ENCODE peak calls at places on chromosomes 7 and 10, in eight cellular contexts. Y, Q, P, F, M, E, J and W are unnamed samples.

GRCh38 chr7:79091661-79092060 is 361.8 kb downstream of the MAGI2 start:
- DNase-seq in Y (no peak), E (peak), M (no peak), J (no peak), F (no peak), Q (no peak), P (peak), W (peak)

GRCh38 chr7:3561908-3562307 is 260.9 kb downstream of the SDK1 start:
- DNase-seq in Y (peak), M (no peak), Q (no peak), F (no peak), E (no peak), J (no peak), P (no peak), W (no peak)

GRCh38 chr7:30247546-30248386 is 36.6 kb upstream of the ZNRF2 start:
- DNase-seq in E (peak), Y (no peak), J (no peak), P (no peak), M (no peak), F (no peak), Q (no peak), W (no peak)

GRCh38 chr7:3092468-3092867 is 48.8 kb upstream of the CARD11 start:
- DNase-seq in Y (no peak), P (no peak), Q (no peak), J (peak), M (peak), F (peak), E (peak), W (no peak)

GRCh38 chr10:33336606-33337334 is 2.3 kb upstream of the NRP1 start:
- DNase-seq in M (peak), Y (peak), Q (peak), E (no peak), F (peak), P (no peak), J (no peak), W (no peak)

GRCh38 chr7:114934758-114935157 is 12.9 kb downstream of the MDFIC start:
- DNase-seq in F (no peak), Y (no peak), E (peak), P (no peak), Q (no peak), J (no peak), M (no peak), W (no peak)

GRCh38 chr7:90681336-90682019 is 85.4 kb downstream of the CDK14 start:
- DNase-seq in F (no peak), Q (no peak), Y (no peak), M (no peak), P (peak), J (no peak), E (peak), W (no peak)

GRCh38 chr10:13587367-13587766 is 602 bp downstream of the PRPF18 start:
- DNase-seq in J (no peak), E (no peak), M (no peak), P (no peak), Y (peak), Q (no peak), F (no peak), W (no peak)

GRCh38 chr7:79786187-79786586 is 332.7 kb upstream of the MAGI2 start:
- DNase-seq in F (no peak), E (no peak), J (no peak), Y (peak), Q (no peak), P (no peak), M (no peak), W (peak)

DNA sequence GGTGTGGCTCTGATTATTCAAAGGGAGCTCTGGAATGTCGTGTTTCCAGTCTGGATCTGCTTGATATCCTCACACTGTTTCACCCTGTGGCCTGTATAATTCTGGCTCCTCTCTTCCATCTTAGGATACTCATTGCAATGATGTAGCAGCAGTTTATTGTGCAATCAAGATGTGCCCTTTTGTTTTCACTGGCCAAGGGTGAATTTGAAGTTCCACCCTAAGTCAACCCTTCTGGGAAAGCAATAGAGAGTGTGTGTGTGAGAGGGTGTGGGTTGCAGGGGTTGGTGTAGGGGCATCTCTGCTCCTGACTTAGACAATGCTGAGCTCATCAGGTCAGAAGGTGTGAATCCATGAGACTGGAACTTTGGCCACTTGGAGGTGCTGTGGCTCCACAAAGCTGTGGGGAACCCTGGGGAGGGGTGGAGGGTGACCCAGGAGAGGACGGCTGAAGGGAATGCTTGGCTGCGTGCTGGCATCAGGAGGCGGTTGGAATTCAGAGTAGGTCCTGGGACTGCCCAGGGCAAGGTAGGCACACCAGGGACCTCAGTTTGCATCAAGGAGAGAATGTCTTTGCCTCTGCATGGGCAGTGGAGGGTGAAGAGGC is 118.0 kb upstream of the PRSS58 start:
- DNase-seq in Y (peak), E (no peak), M (no peak), Q (no peak), F (no peak), J (no peak), P (no peak), W (no peak)
- TF ChIP-seq CTCF in Y (peak), E (no peak), M (peak), Q (no peak), F (no peak), J (no peak), P (peak), W (no peak)

GRCh38 chr10:122838880-122839279 is 6.8 kb downstream of the CUZD1 start:
- DNase-seq in P (no peak), F (no peak), Y (no peak), M (no peak), Q (no peak), E (no peak), J (no peak), W (no peak)
- H3K4me3 ChIP-seq in P (no peak), F (no peak), Y (no peak), M (no peak), Q (no peak), E (no peak), J (no peak), W (no peak)

GRCh38 chr10:114511875-114512274 is 107.6 kb upstream of the AFAP1L2 start:
- DNase-seq in J (no peak), M (no peak), E (no peak), P (no peak), Q (no peak), Y (no peak), F (no peak), W (no peak)

GRCh38 chr10:114517681-114518250 is 113.5 kb upstream of the AFAP1L2 start:
- DNase-seq in Q (no peak), P (no peak), M (no peak), J (no peak), E (no peak), Y (no peak), F (no peak), W (no peak)

GRCh38 chr10:114513397-114513796 is 109.1 kb upstream of the AFAP1L2 start:
- DNase-seq in P (no peak), E (no peak), Y (no peak), J (no peak), F (no peak), Q (no peak), M (no peak), W (no peak)

GRCh38 chr10:114518401-114519305 is 114.4 kb upstream of the AFAP1L2 start:
- DNase-seq in M (no peak), E (no peak), Y (no peak), Q (peak), J (no peak), F (no peak), P (no peak), W (no peak)

DNA sequence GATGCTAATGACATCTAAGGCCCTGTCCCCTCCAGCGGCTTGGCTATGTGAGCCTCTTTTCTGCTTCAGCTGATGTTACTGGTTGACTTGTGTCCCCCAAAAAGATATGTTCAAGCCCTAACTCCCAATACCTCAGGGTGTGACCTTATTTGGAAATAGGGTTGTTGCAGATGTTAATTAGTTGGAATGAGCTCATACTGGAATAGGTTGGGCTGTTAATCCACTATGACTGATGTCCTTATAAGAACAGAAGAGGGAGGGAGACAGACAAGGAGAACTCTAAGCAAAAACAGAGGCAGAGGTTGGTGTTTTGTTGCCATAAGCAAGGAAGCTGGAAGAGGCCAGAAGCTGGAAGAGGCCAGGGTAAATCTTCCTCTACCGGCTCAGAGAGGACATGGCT is 111.2 kb upstream of the AFAP1L2 start:
- DNase-seq in Y (no peak), E (no peak), M (no peak), Q (no peak), P (no peak), J (no peak), F (no peak), W (no peak)
- TF ChIP-seq CTCF in Y (no peak), E (no peak), M (no peak), Q (no peak), P (no peak), J (no peak), F (no peak), W (no peak)

DNA sequence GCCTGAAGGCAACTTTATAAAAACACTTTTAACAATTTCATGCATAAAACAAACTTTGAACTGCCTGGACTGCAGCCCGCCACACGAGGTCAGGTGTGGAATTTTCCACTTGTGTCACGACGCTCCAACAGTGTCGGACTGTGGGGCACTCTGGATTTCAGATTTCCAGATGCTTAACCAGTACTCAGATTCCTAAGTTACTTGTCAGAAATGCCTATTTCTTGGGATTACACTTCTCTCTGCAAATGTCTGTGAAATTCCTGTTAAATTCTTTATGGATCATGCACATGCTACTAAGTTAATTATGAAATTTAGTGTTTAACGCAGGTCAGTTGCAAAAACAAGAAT is 477 bp upstream of the GPER1 start:
- DNase-seq in P (peak), Y (no peak), J (no peak), F (no peak), E (peak), M (no peak), Q (no peak), W (peak)
- H3K4me3 ChIP-seq in P (peak), Y (peak), J (no peak), F (peak), E (peak), M (peak), Q (no peak), W (peak)

DNA sequence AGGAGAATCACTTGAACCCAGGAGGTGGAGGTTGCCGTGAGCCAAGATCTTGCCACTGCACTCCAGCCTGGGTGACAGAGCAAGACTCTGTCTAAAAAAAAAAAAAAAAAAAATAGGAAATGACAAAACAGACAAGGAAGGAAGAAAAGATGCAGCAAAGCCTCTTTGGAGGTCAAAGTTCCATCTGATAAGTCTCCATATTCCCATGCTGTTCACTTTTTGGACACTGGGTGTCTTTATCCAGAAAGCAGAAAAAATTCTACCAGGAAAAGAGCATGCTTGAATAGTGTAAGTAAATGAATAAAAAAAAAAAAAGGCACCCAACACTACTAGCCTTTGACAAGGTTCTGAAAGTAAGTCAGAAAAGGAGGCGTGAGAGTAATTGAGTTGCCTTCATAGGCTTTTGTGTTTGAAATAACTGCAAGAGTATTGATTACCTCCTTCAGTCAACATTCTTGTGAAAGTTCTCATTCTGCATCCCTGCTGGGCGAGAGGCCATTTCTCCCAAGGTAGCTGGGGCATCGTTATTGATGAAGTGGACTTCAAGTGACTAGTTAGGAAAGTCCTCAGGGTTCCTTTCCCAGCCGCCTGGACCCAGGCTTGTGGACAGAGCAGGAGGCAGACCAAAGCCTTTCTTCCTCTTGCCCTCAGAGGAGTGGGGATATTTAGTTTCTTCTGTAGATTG is 133.3 kb upstream of the KIF5B start:
- DNase-seq in Y (peak), Q (no peak), P (no peak), F (no peak), M (no peak), J (no peak), E (peak), W (no peak)
- TF ChIP-seq CTCF in Y (peak), Q (peak), P (peak), F (no peak), M (no peak), J (no peak), E (peak), W (peak)